ENCODE peak calls at places on chromosomes 1 and 21, in four cellular contexts. G is ovary, T is dorsolateral prefrontal cortex, V is tibial artery. S is an unnamed sample.
A peak's percentile ranks its signal among the peaks of the same experiment; 100 is the strongest.

GRCh38 chr1:78483903-78484302 is 6.9 kb upstream of the PTGFR start:
- DNase-seq in G (no peak), T (no peak), V (no peak), S (no peak)

GRCh38 chr1:241849345-241849695 is 1.3 kb downstream of the EXO1 start:
- DNase-seq in G (no peak), T (no peak), V (no peak), S (peak; percentile 34)

GRCh38 chr21:33761104-33762036 is 119.1 kb downstream of the ITSN1 start:
- DNase-seq in G (no peak), T (no peak), V (peak; percentile 31), S (peak; percentile 35)

GRCh38 chr21:35593000-35593502 is 467.3 kb downstream of the SETD4 start:
- DNase-seq in G (no peak), T (no peak), V (no peak), S (no peak)

GRCh38 chr1:181038399-181038873 is 4.7 kb downstream of the MR1 start:
- DNase-seq in G (no peak), T (peak; percentile 27), V (no peak), S (peak; percentile 78)

GRCh38 chr1:41537788-41538351 is 53.4 kb upstream of the EDN2 start:
- DNase-seq in G (peak; percentile 76), T (no peak), V (peak; percentile 77), S (no peak)

GRCh38 chr1:23167353-23168078 is 1.1 kb downstream of the LUZP1 start:
- DNase-seq in G (peak; percentile 52), T (peak; percentile 33), V (peak; percentile 34), S (peak; percentile 27)

GRCh38 chr1:218931331-218931730 is 242.3 kb upstream of the LYPLAL1 start:
- DNase-seq in G (no peak), T (no peak), V (no peak), S (no peak)

GRCh38 chr1:164591858-164592257 is 32.9 kb downstream of the PBX1 start:
- DNase-seq in G (no peak), T (no peak), V (no peak), S (no peak)

GRCh38 chr1:237340892-237341291 is 298.9 kb downstream of the RYR2 start:
- DNase-seq in G (no peak), T (no peak), V (no peak), S (no peak)

GRCh38 chr21:46599251-46599572 is 5.7 kb downstream of the S100B start:
- DNase-seq in G (peak; percentile 53), T (no peak), V (no peak), S (no peak)

GRCh38 chr1:28864695-28865094 is 49.7 kb upstream of the EPB41 start:
- DNase-seq in G (no peak), T (no peak), V (no peak), S (no peak)

GRCh38 chr1:210777914-210778313 is 356.0 kb downstream of the KCNH1 start:
- DNase-seq in G (no peak), T (no peak), V (no peak), S (no peak)

GRCh38 chr1:23222742-23223141 is 5.4 kb upstream of the HTR1D start:
- DNase-seq in G (no peak), T (no peak), V (no peak), S (no peak)

GRCh38 chr1:160665330-160666078 is 18.7 kb upstream of the SLAMF1 start:
- DNase-seq in G (no peak), T (no peak), V (no peak), S (peak; percentile 73)

GRCh38 chr1:21736011-21736410 is 46.9 kb downstream of the USP48 start:
- DNase-seq in G (no peak), T (no peak), V (no peak), S (no peak)

GRCh38 chr1:21732664-21733063 is 50.3 kb downstream of the USP48 start:
- DNase-seq in G (no peak), T (no peak), V (no peak), S (no peak)

GRCh38 chr1:21736876-21737275 is 46.1 kb downstream of the USP48 start:
- DNase-seq in G (no peak), T (no peak), V (no peak), S (no peak)

GRCh38 chr1:21734526-21734925 is 48.4 kb downstream of the USP48 start:
- DNase-seq in G (no peak), T (no peak), V (no peak), S (no peak)
- H3K4me3 ChIP-seq in G (no peak overlapping the region), T (no peak overlapping the region), V (no peak overlapping the region), S (no peak overlapping the region)

GRCh38 chr21:31786164-31786920 is 54.4 kb upstream of the SCAF4 start:
- DNase-seq in G (no peak), T (no peak), V (no peak), S (no peak)
- TF ChIP-seq CTCF in G (no peak), T (no peak), V (no peak), S (no peak)

GRCh38 chr1:162626089-162626488 is 6.2 kb upstream of the DDR2 start:
- DNase-seq in G (no peak), T (no peak), V (no peak), S (no peak)
- H3K4me3 ChIP-seq in G (no peak overlapping the region), T (no peak overlapping the region), V (peak overlapping the region; percentile 38), S (no peak overlapping the region)

DNA sequence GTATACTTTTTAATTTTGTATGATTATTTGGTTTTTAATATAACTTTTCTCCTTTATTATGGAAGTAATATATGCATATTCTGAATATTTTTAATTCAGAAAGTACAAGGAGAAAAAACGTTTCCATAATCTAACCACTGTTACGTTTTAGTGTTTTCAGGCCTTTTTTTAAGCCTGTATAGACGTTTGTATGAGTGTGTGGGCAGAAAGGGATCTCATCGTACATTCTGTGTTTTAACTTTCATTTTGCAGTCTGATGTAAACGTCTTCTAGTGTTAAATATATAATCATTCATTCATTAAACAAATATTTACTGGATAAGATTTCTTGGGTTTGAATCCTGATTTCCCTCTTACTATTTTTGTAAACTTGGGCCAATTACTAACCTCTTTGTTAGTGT is 38.0 kb upstream of the PLEKHO1 start:
- DNase-seq in G (no peak), T (no peak), V (no peak), S (no peak)
- TF ChIP-seq CTCF in G (no peak), T (no peak), V (no peak), S (no peak)

GRCh38 chr1:33635336-33636012 is 163.0 kb downstream of the ZSCAN20 start:
- DNase-seq in G (no peak), T (no peak), V (no peak), S (no peak)
- H3K4me3 ChIP-seq in G (no peak overlapping the region), T (no peak overlapping the region), V (no peak overlapping the region), S (no peak overlapping the region)

GRCh38 chr1:93584238-93585003 is 97.2 kb downstream of the BCAR3 start:
- DNase-seq in G (no peak), T (no peak), V (no peak), S (no peak)
- TF ChIP-seq CTCF in G (no peak), T (no peak), V (no peak), S (no peak)

DNA sequence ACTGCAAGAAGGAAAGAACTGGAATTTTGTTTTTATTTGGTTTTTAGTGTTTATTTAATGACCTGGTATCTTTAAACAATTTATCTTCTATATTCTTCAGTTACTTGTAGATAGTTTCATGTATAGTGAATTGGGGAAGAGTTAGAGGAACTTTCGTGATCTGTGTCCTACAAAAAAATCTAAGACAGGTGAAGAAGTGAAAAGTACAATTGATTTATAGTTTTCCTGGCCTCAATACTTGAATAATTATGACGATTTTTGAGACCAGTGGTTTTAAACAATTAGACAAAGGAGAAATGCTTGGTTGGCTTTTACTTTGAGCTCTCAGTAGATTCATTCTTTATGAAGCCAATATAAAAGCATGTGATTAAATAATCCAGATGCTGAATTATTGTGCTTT is 7.5 kb downstream of the MIER1 start:
- DNase-seq in G (no peak), T (no peak), V (no peak), S (no peak)
- H3K4me3 ChIP-seq in G (no peak overlapping the region), T (no peak overlapping the region), V (peak overlapping the region; percentile 80), S (peak overlapping the region; percentile 96)

GRCh38 chr1:157770442-157771043 is 6.4 kb downstream of the FCRL2 start:
- DNase-seq in G (no peak), T (no peak), V (no peak), S (peak; percentile 15)
- TF ChIP-seq CTCF in G (no peak), T (no peak), V (no peak), S (peak; percentile 28)

DNA sequence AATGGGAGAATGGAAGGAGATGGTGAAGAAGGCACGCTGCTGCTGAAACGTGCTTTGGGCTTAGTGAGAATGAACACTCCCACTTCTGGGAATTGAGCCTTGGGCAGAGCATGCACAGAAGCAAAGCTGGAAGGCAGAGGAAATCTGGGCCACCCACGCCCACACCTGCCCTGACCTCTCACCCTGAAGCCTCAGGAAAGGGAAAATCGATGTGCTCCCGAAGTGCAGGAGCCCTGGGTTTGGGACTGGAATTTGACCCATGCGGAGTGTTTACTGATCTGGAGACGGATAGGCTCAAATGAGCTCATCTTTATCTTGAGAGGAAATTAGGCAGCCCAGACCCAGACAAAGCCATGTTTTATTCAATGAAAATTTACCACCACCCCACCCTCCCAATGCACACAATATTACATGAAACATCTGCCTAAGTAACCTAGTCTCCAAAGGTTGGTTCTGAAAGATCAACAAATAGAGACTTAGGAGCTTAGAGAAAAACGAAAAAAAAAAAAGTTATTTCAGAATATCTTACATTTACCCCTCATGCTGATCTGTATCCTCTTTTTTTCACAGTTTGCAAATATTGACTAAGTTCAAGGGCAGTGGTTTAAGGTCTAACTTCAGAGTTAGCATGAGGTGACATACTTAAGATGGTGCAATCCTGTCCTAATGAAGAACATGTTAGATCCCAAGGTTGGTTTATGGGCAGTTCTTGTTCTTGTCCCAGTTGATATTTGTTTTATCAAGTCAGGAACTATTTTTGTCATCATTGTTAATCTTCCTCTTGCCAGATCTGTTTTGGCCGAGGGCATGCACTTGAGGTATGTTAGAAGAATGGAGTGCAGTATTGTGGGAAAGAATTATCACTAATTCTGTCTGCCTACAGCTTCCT is 63.0 kb downstream of the PROX1 start:
- DNase-seq in G (no peak), T (no peak), V (no peak), S (no peak)
- H3K4me3 ChIP-seq in G (no peak overlapping the region), T (no peak overlapping the region), V (no peak overlapping the region), S (no peak overlapping the region)

S was measured in GM12865.